ENCODE peak calls at places on chromosomes 5 and 9, in ten cellular contexts. One of them, this sample, is unnamed.

GRCh38 chr5:73119492-73120157 is 750 bp upstream of the TMEM171 start:
- DNase-seq in tibial nerve: no peak
- DNase-seq in HCT116: no peak
- DNase-seq in lung: no peak
- DNase-seq in breast epithelium: no peak
- DNase-seq in psoas muscle: peak
- DNase-seq in heart right ventricle: no peak
- DNase-seq in A673: no peak
- DNase-seq in coronary artery: no peak
- DNase-seq in A549: no peak
- DNase-seq in this sample: no peak

GRCh38 chr5:168652516-168652915 is 73.3 kb upstream of the PANK3 start:
- DNase-seq in tibial nerve: no peak
- DNase-seq in HCT116: no peak
- DNase-seq in lung: no peak
- DNase-seq in breast epithelium: no peak
- DNase-seq in psoas muscle: no peak
- DNase-seq in heart right ventricle: no peak
- DNase-seq in A673: no peak
- DNase-seq in coronary artery: no peak
- DNase-seq in A549: no peak
- DNase-seq in this sample: no peak

GRCh38 chr9:123445981-123446610 is 90.1 kb downstream of the CRB2 start:
- DNase-seq in tibial nerve: no peak
- DNase-seq in HCT116: peak
- DNase-seq in lung: no peak
- DNase-seq in breast epithelium: no peak
- DNase-seq in psoas muscle: no peak
- DNase-seq in heart right ventricle: no peak
- DNase-seq in A673: no peak
- DNase-seq in coronary artery: peak
- DNase-seq in A549: no peak
- DNase-seq in this sample: no peak

GRCh38 chr5:135177591-135177990 is 143.6 kb upstream of the PITX1 start:
- DNase-seq in tibial nerve: no peak
- DNase-seq in HCT116: no peak
- DNase-seq in lung: no peak
- DNase-seq in breast epithelium: no peak
- DNase-seq in psoas muscle: no peak
- DNase-seq in heart right ventricle: no peak
- DNase-seq in A673: no peak
- DNase-seq in coronary artery: no peak
- DNase-seq in A549: no peak
- DNase-seq in this sample: no peak

GRCh38 chr5:151195622-151196021 is 28.3 kb downstream of the CCDC69 start:
- DNase-seq in tibial nerve: no peak
- DNase-seq in HCT116: no peak
- DNase-seq in lung: peak
- DNase-seq in breast epithelium: no peak
- DNase-seq in psoas muscle: no peak
- DNase-seq in heart right ventricle: no peak
- DNase-seq in A673: no peak
- DNase-seq in coronary artery: no peak
- DNase-seq in A549: no peak
- DNase-seq in this sample: no peak

GRCh38 chr5:122906768-122907167 is 61.4 kb downstream of the SNX24 start:
- DNase-seq in tibial nerve: no peak
- DNase-seq in HCT116: no peak
- DNase-seq in lung: no peak
- DNase-seq in breast epithelium: no peak
- DNase-seq in psoas muscle: no peak
- DNase-seq in heart right ventricle: no peak
- DNase-seq in A673: peak
- DNase-seq in coronary artery: no peak
- DNase-seq in A549: no peak
- DNase-seq in this sample: no peak

GRCh38 chr5:76818844-76819831 is at the start of gene F2RL1:
- DNase-seq in tibial nerve: no peak
- DNase-seq in HCT116: peak
- DNase-seq in lung: peak
- DNase-seq in breast epithelium: peak
- DNase-seq in psoas muscle: peak
- DNase-seq in heart right ventricle: peak
- DNase-seq in A673: peak
- DNase-seq in coronary artery: no peak
- DNase-seq in A549: peak
- DNase-seq in this sample: no peak

GRCh38 chr9:97526895-97527575 is 25.6 kb downstream of the TMOD1 start:
- DNase-seq in tibial nerve: no peak
- DNase-seq in HCT116: no peak
- DNase-seq in lung: no peak
- DNase-seq in breast epithelium: no peak
- DNase-seq in psoas muscle: no peak
- DNase-seq in heart right ventricle: no peak
- DNase-seq in A673: no peak
- DNase-seq in coronary artery: no peak
- DNase-seq in A549: no peak
- DNase-seq in this sample: no peak

GRCh38 chr5:97764700-97765099 is 581.7 kb upstream of the RIOK2 start:
- DNase-seq in tibial nerve: no peak
- DNase-seq in HCT116: no peak
- DNase-seq in lung: no peak
- DNase-seq in breast epithelium: no peak
- DNase-seq in psoas muscle: no peak
- DNase-seq in heart right ventricle: no peak
- DNase-seq in A673: no peak
- DNase-seq in coronary artery: no peak
- DNase-seq in A549: no peak
- DNase-seq in this sample: no peak

GRCh38 chr9:22537721-22538120 is 91.1 kb downstream of the DMRTA1 start:
- DNase-seq in tibial nerve: no peak
- DNase-seq in HCT116: no peak
- DNase-seq in lung: no peak
- DNase-seq in breast epithelium: no peak
- DNase-seq in psoas muscle: no peak
- DNase-seq in heart right ventricle: no peak
- DNase-seq in A673: no peak
- DNase-seq in coronary artery: no peak
- DNase-seq in A549: no peak
- DNase-seq in this sample: no peak

GRCh38 chr9:84153885-84154284 is 173.3 kb downstream of the RMI1 start:
- DNase-seq in tibial nerve: no peak
- DNase-seq in HCT116: no peak
- DNase-seq in lung: no peak
- DNase-seq in breast epithelium: no peak
- DNase-seq in psoas muscle: no peak
- DNase-seq in heart right ventricle: no peak
- DNase-seq in A673: no peak
- DNase-seq in coronary artery: no peak
- DNase-seq in A549: no peak
- DNase-seq in this sample: no peak

GRCh38 chr5:77885501-77885900 is 109.4 kb upstream of the TBCA start:
- DNase-seq in tibial nerve: no peak
- DNase-seq in HCT116: no peak
- DNase-seq in lung: no peak
- DNase-seq in breast epithelium: no peak
- DNase-seq in psoas muscle: no peak
- DNase-seq in heart right ventricle: no peak
- DNase-seq in A673: no peak
- DNase-seq in coronary artery: no peak
- DNase-seq in A549: no peak
- DNase-seq in this sample: no peak

GRCh38 chr5:94855543-94855942 is 237.1 kb downstream of the SLF1 start:
- DNase-seq in tibial nerve: no peak
- DNase-seq in HCT116: no peak
- DNase-seq in lung: no peak
- DNase-seq in breast epithelium: no peak
- DNase-seq in psoas muscle: no peak
- DNase-seq in heart right ventricle: no peak
- DNase-seq in A673: no peak
- DNase-seq in coronary artery: no peak
- DNase-seq in A549: no peak
- DNase-seq in this sample: no peak

GRCh38 chr5:73129143-73129542 is 8.8 kb downstream of the TMEM171 start:
- DNase-seq in tibial nerve: no peak
- DNase-seq in HCT116: no peak
- DNase-seq in lung: no peak
- DNase-seq in breast epithelium: no peak
- DNase-seq in psoas muscle: no peak
- DNase-seq in heart right ventricle: no peak
- DNase-seq in A673: no peak
- DNase-seq in coronary artery: no peak
- DNase-seq in A549: no peak
- DNase-seq in this sample: no peak

GRCh38 chr9:35521708-35522107 is 31.8 kb downstream of the RUSC2 start:
- DNase-seq in tibial nerve: no peak
- DNase-seq in HCT116: no peak
- DNase-seq in lung: no peak
- DNase-seq in breast epithelium: no peak
- DNase-seq in psoas muscle: peak
- DNase-seq in heart right ventricle: no peak
- DNase-seq in A673: no peak
- DNase-seq in coronary artery: no peak
- DNase-seq in A549: no peak
- DNase-seq in this sample: no peak

GRCh38 chr9:74284596-74284995 is 212.5 kb upstream of the RORB start:
- DNase-seq in tibial nerve: no peak
- DNase-seq in HCT116: no peak
- DNase-seq in lung: no peak
- DNase-seq in breast epithelium: no peak
- DNase-seq in psoas muscle: no peak
- DNase-seq in heart right ventricle: no peak
- DNase-seq in A673: peak
- DNase-seq in coronary artery: no peak
- DNase-seq in A549: no peak
- DNase-seq in this sample: no peak

GRCh38 chr9:135816179-135816970 is 91.0 kb downstream of the CAMSAP1 start:
- DNase-seq in tibial nerve: no peak
- DNase-seq in HCT116: no peak
- DNase-seq in lung: no peak
- DNase-seq in breast epithelium: no peak
- DNase-seq in psoas muscle: no peak
- DNase-seq in heart right ventricle: no peak
- DNase-seq in A673: no peak
- DNase-seq in coronary artery: no peak
- DNase-seq in A549: no peak
- DNase-seq in this sample: no peak
- H3K27ac ChIP-seq in tibial nerve: no peak
- H3K27ac ChIP-seq in HCT116: no peak
- H3K27ac ChIP-seq in lung: no peak
- H3K27ac ChIP-seq in breast epithelium: no peak
- H3K27ac ChIP-seq in psoas muscle: no peak
- H3K27ac ChIP-seq in heart right ventricle: no peak
- H3K27ac ChIP-seq in A673: peak
- H3K27ac ChIP-seq in coronary artery: no peak
- H3K27ac ChIP-seq in A549: no peak
- H3K27ac ChIP-seq in this sample: no peak

GRCh38 chr5:127330116-127330515 is 39.5 kb downstream of the MEGF10 start:
- DNase-seq in tibial nerve: no peak
- DNase-seq in HCT116: no peak
- DNase-seq in lung: no peak
- DNase-seq in breast epithelium: no peak
- DNase-seq in psoas muscle: no peak
- DNase-seq in heart right ventricle: no peak
- DNase-seq in A673: no peak
- DNase-seq in coronary artery: no peak
- DNase-seq in A549: no peak
- DNase-seq in this sample: no peak
- H3K27ac ChIP-seq in tibial nerve: no peak
- H3K27ac ChIP-seq in HCT116: no peak
- H3K27ac ChIP-seq in lung: no peak
- H3K27ac ChIP-seq in breast epithelium: no peak
- H3K27ac ChIP-seq in psoas muscle: no peak
- H3K27ac ChIP-seq in heart right ventricle: no peak
- H3K27ac ChIP-seq in A673: no peak
- H3K27ac ChIP-seq in coronary artery: no peak
- H3K27ac ChIP-seq in A549: no peak
- H3K27ac ChIP-seq in this sample: no peak

DNA sequence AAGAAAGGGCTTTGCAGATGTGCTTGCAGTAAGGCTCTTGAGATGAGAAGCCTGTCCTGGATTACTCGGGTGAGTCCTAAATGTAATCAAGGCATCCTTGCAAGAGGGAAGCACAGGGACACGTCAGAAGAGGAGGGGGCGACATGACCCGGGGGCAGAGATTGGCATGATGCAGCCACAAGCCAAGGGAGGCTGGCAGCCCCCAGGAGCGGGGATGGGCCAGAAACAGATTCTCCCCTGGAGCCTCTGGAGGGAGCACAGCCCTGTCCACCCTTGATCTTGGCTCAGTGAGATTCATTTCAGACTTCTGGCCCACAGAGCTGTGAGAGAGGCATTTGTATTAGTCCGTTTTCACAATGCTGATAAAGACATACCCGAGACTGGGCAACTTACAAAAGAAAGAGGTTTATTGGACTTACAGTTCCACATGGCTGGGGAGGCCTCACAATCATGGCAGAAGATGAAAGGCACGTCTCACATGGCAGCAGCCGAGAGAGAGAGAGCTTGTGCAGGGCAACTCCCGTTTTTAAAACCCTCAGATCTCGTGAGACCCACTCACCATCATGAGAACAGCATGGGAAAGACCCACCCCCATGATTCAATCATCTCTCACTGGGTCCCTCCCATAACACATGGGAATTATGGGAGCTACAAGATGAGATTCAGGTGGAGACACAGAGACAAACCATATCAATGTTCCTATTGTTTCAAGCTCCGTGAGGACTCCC is 76.1 kb downstream of the ADAMTS2 start:
- DNase-seq in tibial nerve: no peak
- DNase-seq in HCT116: no peak
- DNase-seq in lung: no peak
- DNase-seq in breast epithelium: peak
- DNase-seq in psoas muscle: no peak
- DNase-seq in heart right ventricle: no peak
- DNase-seq in A673: no peak
- DNase-seq in coronary artery: peak
- DNase-seq in A549: no peak
- DNase-seq in this sample: no peak
- H3K27ac ChIP-seq in tibial nerve: no peak
- H3K27ac ChIP-seq in HCT116: no peak
- H3K27ac ChIP-seq in lung: no peak
- H3K27ac ChIP-seq in breast epithelium: peak
- H3K27ac ChIP-seq in psoas muscle: no peak
- H3K27ac ChIP-seq in heart right ventricle: no peak
- H3K27ac ChIP-seq in A673: no peak
- H3K27ac ChIP-seq in coronary artery: peak
- H3K27ac ChIP-seq in A549: no peak
- H3K27ac ChIP-seq in this sample: no peak

DNA sequence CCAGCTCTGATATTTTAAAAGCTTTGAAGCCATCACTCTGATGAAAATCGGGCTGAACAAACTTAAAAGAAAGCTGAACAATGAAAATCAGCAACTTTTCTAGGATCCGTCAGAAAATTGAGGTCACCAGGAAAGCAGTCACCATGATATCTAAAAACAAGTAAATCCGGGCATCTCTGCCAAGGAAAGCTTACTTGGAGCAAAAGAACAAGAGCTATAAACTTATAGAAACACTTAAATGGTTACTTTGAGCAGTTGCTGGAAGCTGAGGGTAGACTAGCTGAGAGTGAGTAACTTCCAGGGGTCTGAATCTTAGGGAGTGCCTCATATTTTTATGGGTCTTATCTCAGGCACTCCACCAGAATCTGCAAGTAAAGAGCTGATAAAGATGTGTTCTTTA is 1043.0 kb upstream of the CDH18 start:
- DNase-seq in tibial nerve: no peak
- DNase-seq in HCT116: no peak
- DNase-seq in lung: no peak
- DNase-seq in breast epithelium: no peak
- DNase-seq in psoas muscle: no peak
- DNase-seq in heart right ventricle: no peak
- DNase-seq in A673: no peak
- DNase-seq in coronary artery: no peak
- DNase-seq in A549: no peak
- DNase-seq in this sample: no peak
- H3K27ac ChIP-seq in tibial nerve: no peak
- H3K27ac ChIP-seq in HCT116: no peak
- H3K27ac ChIP-seq in lung: no peak
- H3K27ac ChIP-seq in breast epithelium: no peak
- H3K27ac ChIP-seq in psoas muscle: no peak
- H3K27ac ChIP-seq in heart right ventricle: no peak
- H3K27ac ChIP-seq in A673: no peak
- H3K27ac ChIP-seq in coronary artery: no peak
- H3K27ac ChIP-seq in A549: no peak
- H3K27ac ChIP-seq in this sample: no peak